ENCODE peak calls at places on chromosomes 4 and X, in seven cellular contexts. D is H9, R is H1, Y is mesenchymal stem cell, Z is IMR-90, X is mesendoderm, F is trophoblast cell. G is an unnamed sample.

GRCh38 chr4:147060171-147060931 is 114.7 kb upstream of the TTC29 start:
- DNase-seq in D (no peak), R (no peak), Y (peak; percentile 5), Z (peak; percentile 81), X (no peak), F (no peak), G (peak; percentile 67)

GRCh38 chr4:79253930-79254329 is 71.9 kb downstream of the NAA11 start:
- DNase-seq in D (no peak), R (no peak), Y (no peak), Z (no peak), X (no peak), F (no peak), G (no peak)

GRCh38 chrX:116204947-116205346 is 34.4 kb downstream of the AGTR2 start:
- DNase-seq in D (no peak), R (no peak), Y (peak; percentile 9), Z (no peak), X (peak; percentile 31), F (no peak), G (peak; percentile 5)

GRCh38 chr4:148007789-148008188 is 275.9 kb downstream of the ARHGAP10 start:
- DNase-seq in D (no peak), R (no peak), Y (no peak), Z (peak; percentile 18), X (peak; percentile 79), F (no peak), G (no peak)

GRCh38 chrX:47209508-47210238 is 8.8 kb upstream of the CDK16 start:
- DNase-seq in D (no peak), R (no peak), Y (no peak), Z (no peak), X (no peak), F (no peak), G (no peak)

GRCh38 chr4:183408791-183409190 is 35.6 kb upstream of the CDKN2AIP start:
- DNase-seq in D (no peak), R (no peak), Y (no peak), Z (no peak), X (no peak), F (no peak), G (no peak)

GRCh38 chr4:122548452-122548851 is 72.4 kb downstream of the IL21 start:
- DNase-seq in D (no peak), R (no peak), Y (peak; percentile 46), Z (peak; percentile 26), X (peak; percentile 69), F (no peak), G (no peak)

GRCh38 chr4:17447056-17447455 is 64.8 kb downstream of the QDPR start:
- DNase-seq in D (no peak), R (no peak), Y (no peak), Z (peak; percentile 44), X (no peak), F (no peak), G (no peak)

GRCh38 chr4:71550220-71551190 is 211.7 kb downstream of the SLC4A4 start:
- DNase-seq in D (no peak), R (no peak), Y (peak; percentile 46), Z (peak; percentile 84), X (peak; percentile 41), F (no peak), G (no peak)

GRCh38 chrX:12949927-12950656 is 24.8 kb upstream of the TMSB4X start:
- DNase-seq in D (no peak), R (no peak), Y (peak; percentile 94), Z (peak; percentile 92), X (no peak), F (peak; percentile 55), G (no peak)

GRCh38 chr4:54971474-54971950 is 153.9 kb downstream of the KDR start:
- DNase-seq in D (peak; percentile 47), R (no peak), Y (peak; percentile 67), Z (peak; percentile 53), X (peak; percentile 78), F (peak; percentile 33), G (peak; percentile 29)

GRCh38 chr4:156884183-156884582 is 87.4 kb downstream of the PDGFC start:
- DNase-seq in D (no peak), R (no peak), Y (peak; percentile 29), Z (no peak), X (peak; percentile 4), F (no peak), G (no peak)

GRCh38 chr4:2615821-2616220 is 79.4 kb downstream of the FAM193A start:
- DNase-seq in D (no peak), R (no peak), Y (no peak), Z (no peak), X (no peak), F (no peak), G (no peak)

GRCh38 chr4:153916273-153916755 is 127.4 kb upstream of the SFRP2 start:
- DNase-seq in D (no peak), R (no peak), Y (no peak), Z (no peak), X (no peak), F (no peak), G (no peak)

GRCh38 chrX:133999013-133999705 is 13.8 kb upstream of the GPC3 start:
- DNase-seq in D (no peak), R (no peak), Y (peak; percentile 70), Z (no peak), X (no peak), F (no peak), G (no peak)

GRCh38 chrX:70452143-70452733 is 7.6 kb downstream of the DLG3 start:
- DNase-seq in D (peak; percentile 60), R (peak; percentile 73), Y (peak; percentile 46), Z (peak; percentile 17), X (peak; percentile 64), F (no peak), G (no peak)

GRCh38 chr4:131426023-131426758 is 1722.9 kb upstream of the PCDH10 start:
- DNase-seq in D (no peak), R (no peak), Y (no peak), Z (no peak), X (no peak), F (no peak), G (no peak)

GRCh38 chr4:170090667-170091052 is 904 bp upstream of the AADAT start:
- DNase-seq in D (no peak), R (no peak), Y (peak; percentile 26), Z (peak; percentile 13), X (peak; percentile 82), F (no peak), G (no peak)

GRCh38 chr4:46254788-46255187 is 130.9 kb upstream of the GABRG1 start:
- DNase-seq in D (no peak), R (no peak), Y (peak; percentile 29), Z (peak; percentile 38), X (peak; percentile 10), F (no peak), G (no peak)

GRCh38 chr4:38290360-38290759 is 330.2 kb downstream of the PTTG2 start:
- DNase-seq in D (no peak), R (no peak), Y (peak; percentile 23), Z (peak; percentile 70), X (no peak), F (no peak), G (no peak)

GRCh38 chrX:14616876-14617275 is 87.5 kb downstream of the GLRA2 start:
- DNase-seq in D (no peak), R (no peak), Y (peak; percentile 41), Z (peak; percentile 38), X (peak; percentile 6), F (no peak), G (no peak)

GRCh38 chrX:21662761-21663160 is 4.6 kb upstream of the KLHL34 start:
- DNase-seq in D (no peak), R (no peak), Y (no peak), Z (no peak), X (no peak), F (no peak), G (no peak)

GRCh38 chrX:69431417-69431816 is 72.7 kb upstream of the NALF2 start:
- DNase-seq in D (no peak), R (no peak), Y (no peak), Z (no peak), X (peak; percentile 23), F (no peak), G (no peak)

DNA sequence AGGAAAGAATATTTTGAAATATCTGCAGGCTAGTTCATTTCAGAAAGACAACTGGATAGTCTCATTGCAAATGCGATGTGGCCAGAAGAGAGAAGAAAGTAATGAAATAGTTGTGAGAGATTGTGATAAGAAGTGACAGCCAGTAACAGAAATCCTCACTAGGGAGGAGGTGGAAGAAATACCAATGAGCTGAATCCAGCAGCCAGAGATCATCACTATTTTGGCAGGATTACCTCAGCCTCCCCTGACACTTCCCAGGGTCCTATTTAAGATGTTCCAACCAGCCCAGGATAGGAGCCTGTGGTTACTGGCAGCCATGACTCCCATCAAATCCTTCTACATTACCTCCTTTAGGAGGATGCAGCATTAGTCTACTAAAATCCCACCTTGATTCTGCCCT is 76.7 kb upstream of the ARHGAP24 start:
- DNase-seq in D (no peak), R (no peak), Y (peak; percentile 52), Z (no peak), X (peak; percentile 91), F (peak; percentile 30), G (no peak)
- H4K8ac ChIP-seq in D (no peak overlapping the region), R (no peak overlapping the region), Y (no peak overlapping the region), Z (no peak overlapping the region), X (no peak overlapping the region), F (no peak overlapping the region), G (no peak overlapping the region)

GRCh38 chrX:52933976-52934703 is 24.2 kb downstream of the FAM156A start:
- DNase-seq in D (no peak), R (no peak), Y (no peak), Z (no peak), X (no peak), F (no peak), G (no peak)

GRCh38 chrX:52934704-52935468 is 23.4 kb downstream of the FAM156A start:
- DNase-seq in D (peak; percentile 88), R (peak; percentile 91), Y (peak; percentile 94), Z (peak; percentile 96), X (peak; percentile 95), F (peak; percentile 87), G (peak; percentile 88)

GRCh38 chrX:52933213-52933612 is 25.1 kb downstream of the FAM156A start:
- DNase-seq in D (no peak), R (no peak), Y (no peak), Z (no peak), X (no peak), F (no peak), G (no peak)
- H4K8ac ChIP-seq in D (no peak overlapping the region), R (no peak overlapping the region), Y (no peak overlapping the region), Z (no peak overlapping the region), X (no peak overlapping the region), F (no peak overlapping the region), G (no peak overlapping the region)

GRCh38 chr4:158384407-158384806 is 137.3 kb upstream of the RXFP1 start:
- DNase-seq in D (no peak), R (no peak), Y (no peak), Z (no peak), X (no peak), F (no peak), G (no peak)
- H4K8ac ChIP-seq in D (no peak overlapping the region), R (no peak overlapping the region), Y (no peak overlapping the region), Z (no peak overlapping the region), X (no peak overlapping the region), F (no peak overlapping the region), G (no peak overlapping the region)

GRCh38 chrX:103151799-103152198 is 58.9 kb upstream of the NXF3 start:
- DNase-seq in D (no peak), R (no peak), Y (no peak), Z (no peak), X (peak; percentile 40), F (no peak), G (no peak)

GRCh38 chrX:103158317-103158621 is 56.6 kb upstream of the BEX4 start:
- DNase-seq in D (no peak), R (no peak), Y (no peak), Z (no peak), X (no peak), F (no peak), G (no peak)

GRCh38 chrX:103155201-103155600 is 59.7 kb upstream of the BEX4 start:
- DNase-seq in D (no peak), R (no peak), Y (peak; percentile 52), Z (peak; percentile 5), X (no peak), F (no peak), G (no peak)

GRCh38 chrX:103153661-103154060 is 60.7 kb upstream of the NXF3 start:
- DNase-seq in D (no peak), R (no peak), Y (no peak), Z (no peak), X (no peak), F (no peak), G (no peak)

GRCh38 chrX:103157511-103158316 is 57.2 kb upstream of the BEX4 start:
- DNase-seq in D (no peak), R (peak; percentile 51), Y (peak; percentile 29), Z (peak; percentile 27), X (peak; percentile 49), F (peak; percentile 4), G (no peak)
- H4K8ac ChIP-seq in D (no peak overlapping the region), R (no peak overlapping the region), Y (no peak overlapping the region), Z (no peak overlapping the region), X (no peak overlapping the region), F (no peak overlapping the region), G (no peak overlapping the region)